ENCODE peak calls at places on chromosomes 13 and 19, in four cellular contexts. U, D, X and A are unnamed samples.

GRCh38 chr19:50224986-50225747 is 21.7 kb downstream of the MYH14 start:
- DNase-seq in U (no peak), D (no peak), X (no peak), A (no peak)

GRCh38 chr13:40440990-40441820 is 225.2 kb downstream of the FOXO1 start:
- DNase-seq in U (peak; percentile 52), D (no peak), X (peak; percentile 87), A (peak; percentile 84)

GRCh38 chr13:67119481-67119883 is 110.7 kb downstream of the PCDH9 start:
- DNase-seq in U (peak; percentile 62), D (no peak), X (no peak), A (no peak)

GRCh38 chr13:113115363-113116205 is 7.0 kb upstream of the F10 start:
- DNase-seq in U (no peak), D (no peak), X (no peak), A (peak; percentile 61)

GRCh38 chr19:18852634-18853033 is 20.9 kb downstream of the UPF1 start:
- DNase-seq in U (no peak), D (no peak), X (no peak), A (no peak)

GRCh38 chr19:45391346-45391745 is 13.5 kb downstream of the PPP1R13L start:
- DNase-seq in U (no peak), D (no peak), X (no peak), A (no peak)

GRCh38 chr19:7258840-7259395 is 35.3 kb downstream of the INSR start:
- DNase-seq in U (no peak), D (no peak), X (no peak), A (no peak)

GRCh38 chr13:49681837-49682236 is 9.4 kb downstream of the EBPL start:
- DNase-seq in U (no peak), D (no peak), X (no peak), A (no peak)

GRCh38 chr13:74767031-74767430 is 632.8 kb upstream of the KLF12 start:
- DNase-seq in U (no peak), D (no peak), X (no peak), A (no peak)

GRCh38 chr19:18610556-18611326 is 1.9 kb upstream of the TMEM59L start:
- DNase-seq in U (no peak), D (no peak), X (no peak), A (no peak)

GRCh38 chr13:60720590-60720989 is 323.6 kb downstream of the TDRD3 start:
- DNase-seq in U (no peak), D (no peak), X (no peak), A (no peak)

GRCh38 chr13:27079421-27079958 is 92.1 kb downstream of the USP12 start:
- DNase-seq in U (no peak), D (no peak), X (no peak), A (no peak)

GRCh38 chr19:43738780-43739211 is 16.0 kb downstream of the SMG9 start:
- DNase-seq in U (no peak), D (no peak), X (peak; percentile 68), A (no peak)

GRCh38 chr19:33496496-33496895 is 25.1 kb downstream of the PEPD start:
- DNase-seq in U (no peak), D (no peak), X (no peak), A (peak; percentile 54)

GRCh38 chr19:37950471-37951175 is 43.6 kb downstream of the SIPA1L3 start:
- DNase-seq in U (no peak), D (no peak), X (no peak), A (no peak)

GRCh38 chr19:55688422-55689218 is 13.6 kb downstream of the EPN1 start:
- DNase-seq in U (no peak), D (no peak), X (peak; percentile 66), A (peak; percentile 65)